ENCODE peak calls at places on chromosome 19, in five cellular contexts. V is lower lobe of right lung; T is Karpas-422; H is iPS DF 6.9; I is CD4-positive, alpha-beta memory T cell. N is an unnamed sample.

GRCh38 chr19:7434391-7434790 is 54.4 kb downstream of the PEX11G start:
- DNase-seq in I (no peak), V (no peak), H (no peak), T (no peak), N (no peak)

GRCh38 chr19:56141416-56141992 is 417 bp downstream of the ZNF444 start:
- DNase-seq in T (peak; percentile 61), V (no peak), I (peak; percentile 55), H (no peak), N (no peak)

GRCh38 chr19:7254590-7254989 is 39.6 kb downstream of the INSR start:
- DNase-seq in T (no peak), V (no peak), I (no peak), H (no peak), N (peak; percentile 42)

GRCh38 chr19:42850981-42851717 is 28.4 kb downstream of the PSG1 start:
- DNase-seq in I (no peak), H (no peak), T (no peak), V (no peak), N (peak; percentile 94)

GRCh38 chr19:15469513-15470297 is 5.4 kb upstream of the RASAL3 start:
- DNase-seq in I (no peak), V (no peak), T (no peak), H (no peak), N (no peak)

GRCh38 chr19:4705413-4706131 is 18.1 kb downstream of the DPP9 start:
- DNase-seq in I (no peak), H (no peak), V (no peak), T (no peak), N (no peak)

GRCh38 chr19:50496189-50497029 is 14.6 kb downstream of the JOSD2 start:
- DNase-seq in V (peak; percentile 36), H (no peak), I (no peak), T (no peak), N (no peak)

GRCh38 chr19:14450168-14450874 is 17.2 kb downstream of the PKN1 start:
- DNase-seq in H (peak; percentile 91), I (peak; percentile 62), V (no peak), T (peak; percentile 94), N (peak; percentile 54)

GRCh38 chr19:14187586-14187985 is 18.4 kb downstream of the ADGRL1 start:
- DNase-seq in I (no peak), H (no peak), V (no peak), T (no peak), N (no peak)

GRCh38 chr19:13995017-13995728 is 10.9 kb downstream of the RFX1 start:
- DNase-seq in T (no peak), I (no peak), V (no peak), H (no peak), N (no peak)

GRCh38 chr19:51514866-51515481 is 13.4 kb upstream of the SIGLEC12 start:
- DNase-seq in V (no peak), H (peak; percentile 39), T (peak; percentile 92), I (peak; percentile 35), N (no peak)

GRCh38 chr19:30419581-30420180 is 47.5 kb downstream of the ZNF536 start:
- DNase-seq in I (no peak), T (no peak), H (no peak), V (no peak), N (no peak)

GRCh38 chr19:11486661-11487503 is 6.0 kb upstream of the ELAVL3 start:
- DNase-seq in V (no peak), T (no peak), H (no peak), I (no peak), N (no peak)

GRCh38 chr19:47021536-47022139 is 2.0 kb downstream of the NPAS1 start:
- DNase-seq in H (no peak), V (no peak), I (no peak), T (no peak), N (no peak)

GRCh38 chr19:51311388-51312257 is at the start of gene IGLON5:
- DNase-seq in T (no peak), V (no peak), H (no peak), I (no peak), N (no peak)

GRCh38 chr19:15317392-15318011 is 14.8 kb downstream of the BRD4 start:
- DNase-seq in I (no peak), H (no peak), V (no peak), T (no peak), N (no peak)

GRCh38 chr19:9070066-9070465 is 16.8 kb upstream of the OR1M1 start:
- DNase-seq in H (no peak), T (no peak), I (no peak), V (no peak), N (peak; percentile 42)

GRCh38 chr19:41993612-41994483 is at the start of gene ATP1A3:
- DNase-seq in H (no peak), I (peak; percentile 50), V (no peak), T (peak; percentile 92), N (no peak)

GRCh38 chr19:17997969-17998826 is 9.8 kb upstream of the ARRDC2 start:
- DNase-seq in I (no peak), H (no peak), T (peak; percentile 72), V (no peak), N (peak; percentile 74)

GRCh38 chr19:15256708-15257331 is 24.6 kb upstream of the EPHX3 start:
- DNase-seq in I (no peak), V (no peak), T (no peak), H (no peak), N (no peak)

GRCh38 chr19:11025997-11026396 is 63.3 kb upstream of the LDLR start:
- DNase-seq in H (no peak), T (no peak), V (no peak), I (no peak), N (no peak)

GRCh38 chr19:10404888-10405808 is 1.8 kb upstream of the CDC37 start:
- DNase-seq in H (no peak), I (no peak), V (no peak), T (no peak), N (no peak)

GRCh38 chr19:3619631-3620012 is 7.0 kb downstream of the CACTIN start:
- DNase-seq in T (no peak), H (no peak), I (no peak), V (no peak), N (no peak)

GRCh38 chr19:43664008-43664407 is 6.0 kb downstream of the PLAUR start:
- DNase-seq in V (no peak), T (no peak), H (no peak), I (peak; percentile 79), N (no peak)

DNA sequence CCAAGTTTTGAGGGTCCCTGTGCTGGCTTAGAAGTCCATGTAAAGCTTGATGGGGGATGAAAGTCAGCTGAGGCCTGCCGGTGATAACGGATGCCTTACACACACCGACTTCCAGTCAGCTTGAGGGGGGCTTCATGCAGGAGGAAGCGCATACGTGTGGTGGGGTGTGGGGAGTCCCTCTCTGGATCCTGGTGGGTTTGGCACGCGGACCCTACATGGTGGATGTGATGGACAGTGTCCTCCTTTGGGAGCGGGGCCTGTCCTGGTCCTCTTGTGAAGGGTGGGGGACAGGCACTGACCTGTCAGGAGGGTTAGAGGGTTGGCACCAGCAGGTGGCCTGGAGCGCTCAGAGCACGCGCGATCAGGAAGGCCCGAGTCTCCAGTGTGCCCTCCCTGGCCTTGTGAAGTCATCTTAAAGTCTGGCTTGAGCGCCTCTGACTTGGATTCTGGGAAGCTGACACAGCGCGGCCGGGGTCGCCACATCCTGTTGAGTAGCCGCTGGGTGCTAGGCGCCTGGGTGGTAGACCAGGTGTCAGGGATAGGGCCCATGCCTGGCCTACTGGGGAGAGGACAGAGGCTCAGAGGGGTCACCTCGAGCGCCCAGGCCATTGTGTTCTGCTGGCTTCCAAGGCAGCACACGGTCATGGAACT is 2.9 kb downstream of the DAZAP1 start:
- DNase-seq in V (no peak), H (no peak), I (no peak), T (no peak), N (no peak)
- H3K4me1 ChIP-seq in V (peaks cover 71% of the 10 kb centered on the region), H (peaks cover 11% of the 10 kb centered on the region), I (peaks cover 69% of the 10 kb centered on the region), T (peaks cover 24% of the 10 kb centered on the region), N (peaks cover 44% of the 10 kb centered on the region)

DNA sequence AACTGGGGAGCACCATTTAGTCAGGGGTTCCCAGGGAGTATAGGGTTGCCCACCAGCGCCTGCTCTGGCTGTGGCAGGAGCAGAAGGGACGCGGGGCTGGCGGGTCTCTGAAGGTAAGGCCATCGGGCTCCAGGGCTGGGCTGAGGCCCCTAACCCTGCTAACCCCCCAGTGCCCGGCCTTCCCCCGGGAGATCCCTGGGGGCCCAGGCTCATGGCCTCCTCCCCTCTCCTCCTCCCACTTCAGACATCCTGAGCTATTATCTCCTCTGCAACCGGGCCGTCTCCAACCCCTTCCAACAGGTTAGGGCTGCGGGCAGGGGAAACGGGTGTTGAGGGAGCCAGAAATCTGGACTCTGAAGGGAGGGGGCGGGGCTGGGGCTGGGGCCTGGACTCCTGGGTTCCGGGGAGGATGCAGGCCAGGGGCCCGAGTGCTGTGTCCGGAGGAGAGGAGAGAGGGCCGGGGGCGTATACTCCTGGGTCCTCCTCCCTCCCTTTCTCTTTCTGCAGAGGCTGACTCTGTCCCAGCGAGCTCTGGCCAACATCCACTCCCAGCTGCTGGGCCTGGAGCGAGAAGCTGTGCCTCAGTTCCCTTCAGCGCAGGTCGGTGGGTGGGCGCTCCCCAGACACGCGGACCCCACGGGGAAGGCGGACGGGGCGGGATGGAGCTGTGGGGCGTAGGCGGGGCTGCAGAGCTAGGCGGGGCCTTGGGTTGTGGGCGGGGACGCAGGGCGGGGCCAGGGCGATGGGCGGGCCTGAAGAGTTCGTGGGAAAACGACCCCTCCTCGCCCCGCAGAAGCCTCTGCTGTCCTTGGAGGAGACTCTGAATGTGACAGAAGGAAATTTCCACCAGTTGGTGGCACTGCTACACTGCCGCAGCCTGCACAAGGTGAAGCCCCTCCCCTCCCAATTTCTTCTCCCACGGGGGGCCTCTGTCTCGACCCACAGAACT is 15.3 kb downstream of the TTYH1 start:
- DNase-seq in V (no peak), T (peak; percentile 64), I (peak; percentile 19), H (no peak), N (peak; percentile 85)
- H3K4me3 ChIP-seq in V (peak overlapping the region; percentile 39), T (no peak overlapping the region), I (no peak overlapping the region), H (peak overlapping the region; percentile 51), N (peak overlapping the region; percentile 59)

GRCh38 chr19:19349365-19349764 is 28.7 kb downstream of the MAU2 start:
- DNase-seq in V (no peak), I (no peak), H (no peak), T (no peak), N (no peak)
- H3K4me1 ChIP-seq in V (no peaks in the 10 kb centered on the region), I (no peaks in the 10 kb centered on the region), H (no peaks in the 10 kb centered on the region), T (no peaks in the 10 kb centered on the region), N (no peaks in the 10 kb centered on the region)

DNA sequence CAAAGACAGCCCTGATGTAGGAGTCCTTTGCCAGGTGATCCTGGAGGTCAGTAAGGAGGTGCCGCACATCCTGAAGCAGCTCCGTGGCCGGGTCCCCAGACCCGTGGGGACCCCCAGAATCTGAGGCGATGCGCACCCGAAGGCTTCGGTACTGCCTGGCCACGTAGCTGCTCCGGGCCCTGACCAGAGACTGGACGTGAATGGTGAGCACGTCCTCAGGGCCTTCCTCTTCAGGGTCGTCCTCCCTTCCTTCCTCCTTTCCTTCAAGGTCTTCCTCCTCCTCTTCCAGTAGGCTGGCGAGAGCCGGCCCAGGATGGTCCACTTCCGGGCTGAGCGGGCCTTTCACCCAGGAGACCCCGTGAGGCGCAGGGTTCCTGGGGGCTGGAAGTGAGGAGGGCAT is 7.5 kb downstream of the RINL start:
- DNase-seq in V (no peak), I (no peak), T (no peak), H (no peak), N (no peak)
- H3K4me3 ChIP-seq in V (peak overlapping the region; percentile 60), I (no peak overlapping the region), T (peak overlapping the region; percentile 66), H (no peak overlapping the region), N (no peak overlapping the region)

N was measured in PC-9.